ENCODE peak calls at places on chromosomes 7 and 10, in four cellular contexts. E is MM.1S, K is stomach, J is breast epithelium. N is an unnamed sample. For H3K36me3, the result is how much of the 10 kb centered on the place peaks cover.

GRCh38 chr7:83629117-83629880 is 19.6 kb downstream of the SEMA3E start:
- DNase-seq in E (no peak), K (peak), J (no peak), N (no peak)

GRCh38 chr10:82742478-82742877 is 867.5 kb downstream of the NRG3 start:
- DNase-seq in E (no peak), K (peak), J (no peak), N (no peak)

GRCh38 chr10:25130911-25131310 is 43.9 kb upstream of the GPR158 start:
- DNase-seq in E (no peak), K (no peak), J (no peak), N (no peak)

GRCh38 chr10:15084502-15084922 is 4.1 kb downstream of the ACBD7 start:
- DNase-seq in E (peak), K (peak), J (peak), N (peak)

GRCh38 chr10:48608926-48609325 is 4.1 kb upstream of the ARHGAP22 start:
- DNase-seq in E (no peak), K (no peak), J (no peak), N (no peak)

GRCh38 chr7:32865448-32865847 is 26.1 kb downstream of the KBTBD2 start:
- DNase-seq in E (no peak), K (no peak), J (no peak), N (no peak)

GRCh38 chr7:40162516-40162915 is 27.7 kb downstream of the SUGCT start:
- DNase-seq in E (no peak), K (no peak), J (no peak), N (no peak)

GRCh38 chr10:98020784-98021183 is 9.6 kb downstream of the CRTAC1 start:
- DNase-seq in E (no peak), K (no peak), J (no peak), N (no peak)

GRCh38 chr7:45001138-45001694 is 1.2 kb downstream of the CCM2 start:
- DNase-seq in E (peak), K (no peak), J (no peak), N (no peak)

GRCh38 chr7:23863209-23863798 is 153.3 kb downstream of the STK31 start:
- DNase-seq in E (peak), K (no peak), J (no peak), N (no peak)

GRCh38 chr10:110547139-110547761 is 20.2 kb upstream of the SMC3 start:
- DNase-seq in E (peak), K (no peak), J (no peak), N (no peak)

GRCh38 chr7:142338633-142339501 is 81.0 kb upstream of the PRSS58 start:
- DNase-seq in E (no peak), K (no peak), J (no peak), N (no peak)

GRCh38 chr7:76050545-76050944 is 2.6 kb downstream of the MDH2 start:
- DNase-seq in E (no peak), K (no peak), J (no peak), N (no peak)

GRCh38 chr7:76047811-76048667 is at the start of the genes MDH2 and STYXL1:
- DNase-seq in E (peak), K (peak), J (peak), N (peak)

GRCh38 chr7:76049295-76049694 is 1.4 kb downstream of the MDH2 start:
- DNase-seq in E (no peak), K (no peak), J (no peak), N (no peak)

GRCh38 chr7:76047305-76047810 is 442 bp downstream of the STYXL1 start:
- DNase-seq in E (no peak), K (no peak), J (no peak), N (no peak)

DNA sequence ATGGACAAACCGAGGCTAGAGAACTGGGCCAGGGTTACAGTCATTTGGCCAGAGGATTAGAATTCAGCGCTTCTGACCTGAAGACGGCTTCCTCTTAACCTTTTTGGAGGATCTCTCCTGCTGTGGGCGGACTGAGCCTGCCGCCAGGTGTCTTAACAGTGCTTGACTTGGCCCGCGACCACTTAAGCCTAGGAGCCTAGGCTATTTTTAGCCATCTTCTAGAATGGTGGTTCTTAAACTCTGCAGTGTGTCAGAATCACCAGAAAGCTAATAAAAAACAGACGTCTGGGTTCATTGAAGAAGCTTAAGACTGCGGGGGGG is 722 bp downstream of the MDH2 start:
- DNase-seq in E (peak), K (peak), J (no peak), N (no peak)
- H3K27ac ChIP-seq in E (peak), K (peak), J (peak), N (peak)

GRCh38 chr7:102821994-102822747 is 73.4 kb downstream of the FAM185A start:
- DNase-seq in E (no peak), K (no peak), J (no peak), N (no peak)
- TF ChIP-seq CTCF in E (no peak), K (no peak), J (no peak), N (no peak)

DNA sequence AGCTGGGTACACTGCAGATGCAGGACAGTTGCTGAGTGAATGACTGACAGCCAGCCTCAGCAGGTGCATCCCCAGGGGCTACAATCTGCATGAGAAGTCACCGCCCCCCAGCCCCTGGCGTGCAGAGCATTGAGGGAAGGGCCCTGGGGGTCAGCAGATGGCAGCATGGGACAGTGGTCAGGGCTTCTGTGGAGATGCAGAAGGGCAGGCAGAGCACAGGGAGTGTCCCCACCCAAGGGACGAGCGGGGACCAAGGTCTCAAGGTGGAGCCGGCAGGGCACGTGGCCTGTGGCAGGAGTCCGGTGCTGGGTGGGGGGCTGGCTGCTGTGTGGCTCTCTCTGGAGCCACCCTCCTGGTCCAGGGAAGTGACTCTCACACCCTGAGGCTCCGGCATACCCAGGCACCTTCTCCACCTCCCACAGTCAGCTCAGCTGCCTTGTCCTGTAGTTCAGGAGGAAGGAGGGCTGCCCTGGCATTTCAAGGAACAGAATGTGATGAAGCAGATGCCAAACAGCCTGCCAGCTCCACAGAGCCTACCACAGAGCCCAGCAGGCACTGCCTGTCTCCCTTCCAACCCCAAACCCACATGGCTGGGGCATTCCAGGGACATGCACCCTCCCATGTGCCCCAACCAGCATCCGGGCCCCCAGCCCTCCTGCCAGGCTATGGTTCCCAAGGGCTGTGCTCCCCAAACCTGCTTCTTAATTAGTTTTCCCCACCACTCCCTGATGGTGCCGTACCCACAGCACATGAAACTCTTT is 114.5 kb downstream of the TMEM130 start:
- DNase-seq in E (no peak), K (no peak), J (no peak), N (peak)
- H3K36me3 ChIP-seq in E (under half), K (under half), J (under half), N (under half)

GRCh38 chr7:43582503-43583423 is at the start of gene STK17A:
- DNase-seq in E (peak), K (peak), J (peak), N (peak)

GRCh38 chr7:43584200-43584586 is 1.3 kb downstream of the STK17A start:
- DNase-seq in E (peak), K (no peak), J (no peak), N (no peak)

GRCh38 chr7:43586251-43586900 is 3.5 kb downstream of the STK17A start:
- DNase-seq in E (peak), K (no peak), J (no peak), N (no peak)

GRCh38 chr7:43585521-43585920 is 2.6 kb downstream of the STK17A start:
- DNase-seq in E (peak), K (no peak), J (no peak), N (no peak)

DNA sequence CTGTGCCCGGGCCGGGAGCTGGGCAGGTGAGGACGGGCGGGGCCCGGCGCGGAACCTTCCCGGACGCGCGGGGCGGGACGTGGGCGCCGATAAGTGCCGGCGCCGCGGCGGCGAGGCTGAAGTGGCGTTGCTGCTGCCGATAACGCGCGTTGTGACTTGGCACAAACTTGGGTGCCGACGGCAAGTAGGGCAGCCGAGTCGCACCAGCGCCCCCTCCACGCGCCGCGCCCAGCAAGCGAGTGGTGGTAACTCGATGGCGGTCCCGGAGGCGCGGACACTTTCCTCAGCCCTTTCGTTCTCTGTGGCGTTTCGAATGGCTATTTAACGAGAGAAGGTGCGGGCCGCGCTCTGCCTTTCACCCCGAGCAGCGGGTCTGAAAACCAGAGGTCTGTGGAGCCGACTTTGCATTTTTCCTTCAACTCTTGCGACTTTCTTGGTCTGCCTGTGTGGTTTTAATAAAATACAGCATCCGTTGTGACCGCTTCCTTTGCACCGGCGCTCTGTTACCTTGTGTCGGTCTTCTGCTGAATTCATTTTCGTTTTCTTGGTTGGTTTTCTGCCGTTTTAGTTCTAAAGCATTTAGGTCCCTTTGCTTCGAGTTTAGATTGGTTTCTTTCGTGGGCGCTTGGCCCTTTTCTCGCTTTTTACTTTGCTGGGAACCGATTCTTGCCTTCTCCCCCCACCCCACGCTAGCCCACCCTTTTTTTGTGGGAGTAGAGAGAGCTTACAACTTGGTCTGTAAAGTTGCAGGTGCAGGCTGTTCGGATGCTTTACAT is 704 bp downstream of the STK17A start:
- DNase-seq in E (peak), K (peak), J (peak), N (peak)
- H3K27ac ChIP-seq in E (peak), K (peak), J (peak), N (peak)

DNA sequence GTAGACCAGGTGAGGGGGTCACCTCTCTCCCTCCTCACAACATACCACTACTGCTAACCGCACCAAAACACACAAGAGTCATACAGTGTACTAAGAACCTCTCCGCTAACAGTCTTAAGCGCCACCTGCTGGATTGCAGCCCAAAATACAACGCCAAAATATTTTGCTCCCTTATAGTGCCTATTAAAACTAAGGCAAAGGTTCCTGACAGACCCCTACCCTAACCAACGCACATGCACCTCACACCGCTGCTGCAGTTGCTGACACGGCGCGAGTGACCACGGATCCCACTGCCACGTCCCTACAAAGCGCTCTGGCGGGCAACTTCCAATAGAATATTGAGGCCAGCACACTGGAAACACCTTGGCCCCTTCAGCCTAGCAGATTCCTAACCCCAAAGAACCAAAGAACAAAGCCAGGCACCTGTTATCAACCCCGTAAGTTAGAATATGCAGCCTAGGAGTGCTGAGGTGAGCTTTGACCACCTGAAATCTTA is 563.6 kb upstream of the SEMA3D start:
- DNase-seq in E (peak), K (no peak), J (no peak), N (peak)
- TF ChIP-seq CTCF in E (peak), K (no peak), J (no peak), N (peak)

GRCh38 chr10:77810446-77811335 is 115.9 kb downstream of the DLG5 start:
- DNase-seq in E (no peak), K (no peak), J (no peak), N (no peak)

GRCh38 chr10:77816311-77816710 is 110.2 kb downstream of the DLG5 start:
- DNase-seq in E (no peak), K (no peak), J (no peak), N (peak)

GRCh38 chr10:77809336-77809735 is 117.2 kb downstream of the DLG5 start:
- DNase-seq in E (no peak), K (no peak), J (no peak), N (no peak)

GRCh38 chr10:77811831-77812430 is 114.6 kb downstream of the DLG5 start:
- DNase-seq in E (no peak), K (no peak), J (no peak), N (no peak)

DNA sequence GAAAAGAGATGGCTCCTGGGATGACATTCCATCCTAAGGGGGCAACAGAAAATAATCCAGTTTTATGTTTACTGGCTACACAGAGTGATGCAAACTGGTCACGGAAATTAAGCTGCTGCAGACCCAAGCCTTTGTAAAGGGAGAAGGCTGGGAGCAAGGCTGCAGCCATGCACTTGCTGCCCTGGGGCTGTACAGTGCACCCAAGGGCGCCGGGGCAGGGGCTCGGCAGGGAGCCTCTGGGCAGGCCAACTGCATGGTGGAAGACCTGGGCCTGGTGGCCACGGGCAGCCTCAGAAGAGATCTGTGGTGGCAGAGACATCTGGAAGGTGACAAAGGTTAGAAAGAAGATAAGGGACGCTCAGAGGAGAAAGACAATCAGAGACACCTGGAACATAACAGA is 113.8 kb downstream of the DLG5 start:
- DNase-seq in E (no peak), K (no peak), J (no peak), N (no peak)
- H3K36me3 ChIP-seq in E (under half), K (half or more), J (under half), N (under half)

DNA sequence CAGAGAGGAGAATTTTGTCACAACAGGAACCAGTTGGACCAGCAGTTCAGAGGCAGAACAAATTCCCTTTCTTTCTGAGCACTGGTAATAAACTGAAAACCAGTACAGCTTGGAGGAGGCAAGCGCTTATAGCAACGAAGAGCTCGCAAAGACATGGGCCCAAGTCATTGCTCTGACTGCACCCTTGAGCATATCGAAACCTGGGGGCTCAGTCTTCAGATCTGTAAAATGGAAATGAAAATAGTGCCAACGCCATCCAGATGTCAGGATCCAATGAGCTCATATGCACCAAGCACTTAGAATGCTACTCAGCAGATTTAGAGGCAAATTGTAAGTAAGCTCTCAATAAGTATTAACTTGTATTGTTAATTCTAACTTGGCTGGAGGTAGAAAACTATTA is 14.4 kb upstream of the CALU start:
- DNase-seq in E (no peak), K (no peak), J (no peak), N (no peak)
- H3K27ac ChIP-seq in E (no peak), K (no peak), J (no peak), N (no peak)

GRCh38 chr10:18233775-18234174 is 93.6 kb downstream of the CACNB2 start:
- DNase-seq in E (no peak), K (no peak), J (no peak), N (no peak)
- TF ChIP-seq CTCF in E (no peak), K (no peak), J (no peak), N (no peak)